ENCODE peak calls at places on chromosomes 2 and 18, in eight cellular contexts. One of them, this sample, is unnamed.

GRCh38 chr18:657311-657997 is at the start of gene TYMS:
- DNase-seq in NCI-H2029: peak; percentile 48
- DNase-seq in AG10803: peak; percentile 34
- DNase-seq in ELF-1: peak; percentile 87
- DNase-seq in mammary epithelial cell: peak; percentile 80
- DNase-seq in EH: peak; percentile 52
- DNase-seq in activated naive CD4-positive, alpha-beta T cell: no peak
- DNase-seq in HL-60: peak; percentile 59
- DNase-seq in this sample: peak; percentile 77

GRCh38 chr18:61606068-61606660 is 272.9 kb downstream of the CDH20 start:
- DNase-seq in HL-60: no peak
- DNase-seq in activated naive CD4-positive, alpha-beta T cell: no peak
- DNase-seq in EH: peak; percentile 77
- DNase-seq in mammary epithelial cell: peak; percentile 45
- DNase-seq in ELF-1: peak; percentile 78
- DNase-seq in NCI-H2029: no peak
- DNase-seq in AG10803: peak; percentile 68
- DNase-seq in this sample: no peak

GRCh38 chr18:3498705-3499451 is 48.9 kb downstream of the TGIF1 start:
- DNase-seq in mammary epithelial cell: no peak
- DNase-seq in ELF-1: peak; percentile 71
- DNase-seq in HL-60: no peak
- DNase-seq in NCI-H2029: no peak
- DNase-seq in activated naive CD4-positive, alpha-beta T cell: no peak
- DNase-seq in AG10803: peak; percentile 39
- DNase-seq in EH: peak; percentile 39
- DNase-seq in this sample: no peak

GRCh38 chr2:219418155-219418569 is at the start of gene DES:
- DNase-seq in activated naive CD4-positive, alpha-beta T cell: no peak
- DNase-seq in mammary epithelial cell: no peak
- DNase-seq in ELF-1: peak; percentile 48
- DNase-seq in AG10803: no peak
- DNase-seq in HL-60: no peak
- DNase-seq in NCI-H2029: no peak
- DNase-seq in EH: no peak
- DNase-seq in this sample: no peak

GRCh38 chr18:31990823-31991222 is 27.8 kb upstream of the RNF125 start:
- DNase-seq in activated naive CD4-positive, alpha-beta T cell: no peak
- DNase-seq in mammary epithelial cell: no peak
- DNase-seq in AG10803: no peak
- DNase-seq in NCI-H2029: no peak
- DNase-seq in ELF-1: no peak
- DNase-seq in EH: no peak
- DNase-seq in HL-60: no peak
- DNase-seq in this sample: no peak

GRCh38 chr18:53556450-53556849 is 668.0 kb downstream of the MBD2 start:
- DNase-seq in NCI-H2029: no peak
- DNase-seq in ELF-1: no peak
- DNase-seq in EH: no peak
- DNase-seq in HL-60: no peak
- DNase-seq in activated naive CD4-positive, alpha-beta T cell: no peak
- DNase-seq in AG10803: no peak
- DNase-seq in mammary epithelial cell: no peak
- DNase-seq in this sample: no peak

GRCh38 chr2:25340340-25340886 is 1.3 kb downstream of the DNMT3A start:
- DNase-seq in mammary epithelial cell: no peak
- DNase-seq in AG10803: no peak
- DNase-seq in ELF-1: no peak
- DNase-seq in HL-60: no peak
- DNase-seq in EH: no peak
- DNase-seq in activated naive CD4-positive, alpha-beta T cell: no peak
- DNase-seq in NCI-H2029: peak; percentile 30
- DNase-seq in this sample: peak; percentile 33

GRCh38 chr2:124248366-124248765 is 223.3 kb downstream of the CNTNAP5 start:
- DNase-seq in NCI-H2029: no peak
- DNase-seq in activated naive CD4-positive, alpha-beta T cell: no peak
- DNase-seq in EH: no peak
- DNase-seq in AG10803: no peak
- DNase-seq in mammary epithelial cell: no peak
- DNase-seq in HL-60: no peak
- DNase-seq in ELF-1: no peak
- DNase-seq in this sample: no peak

GRCh38 chr2:43047187-43047780 is 179.1 kb downstream of the ZFP36L2 start:
- DNase-seq in HL-60: no peak
- DNase-seq in AG10803: no peak
- DNase-seq in ELF-1: no peak
- DNase-seq in mammary epithelial cell: no peak
- DNase-seq in NCI-H2029: no peak
- DNase-seq in activated naive CD4-positive, alpha-beta T cell: no peak
- DNase-seq in EH: no peak
- DNase-seq in this sample: no peak